ENCODE peak calls at places on chromosome 14, in five cellular contexts. One of them, this sample, is unnamed.
A peak's percentile ranks its signal among the peaks of the same experiment; 100 is the strongest.

GRCh38 chr14:51581017-51581881 is 70.5 kb upstream of the FRMD6 start:
- DNase-seq in CD4-positive, alpha-beta memory T cell: no peak
- DNase-seq in HFF-Myc: no peak
- DNase-seq in neural crest cell: no peak
- DNase-seq in hepatocyte: peak; percentile 33
- DNase-seq in this sample: no peak

GRCh38 chr14:63672417-63673180 is 30.9 kb upstream of the WDR89 start:
- DNase-seq in CD4-positive, alpha-beta memory T cell: no peak
- DNase-seq in HFF-Myc: peak; percentile 37
- DNase-seq in neural crest cell: no peak
- DNase-seq in hepatocyte: no peak
- DNase-seq in this sample: no peak

GRCh38 chr14:90742709-90743108 is 73.5 kb downstream of the TTC7B start:
- DNase-seq in CD4-positive, alpha-beta memory T cell: no peak
- DNase-seq in HFF-Myc: no peak
- DNase-seq in neural crest cell: no peak
- DNase-seq in hepatocyte: no peak
- DNase-seq in this sample: no peak

GRCh38 chr14:46344327-46344937 is 307.1 kb downstream of the RPL10L start:
- DNase-seq in CD4-positive, alpha-beta memory T cell: no peak
- DNase-seq in HFF-Myc: no peak
- DNase-seq in neural crest cell: peak; percentile 2
- DNase-seq in hepatocyte: peak; percentile 40
- DNase-seq in this sample: no peak

GRCh38 chr14:39740454-39740853 is 308.2 kb upstream of the FBXO33 start:
- DNase-seq in CD4-positive, alpha-beta memory T cell: no peak
- DNase-seq in HFF-Myc: no peak
- DNase-seq in neural crest cell: no peak
- DNase-seq in hepatocyte: no peak
- DNase-seq in this sample: no peak

GRCh38 chr14:104547310-104547997 is 32.1 kb upstream of the C14orf180 start:
- DNase-seq in CD4-positive, alpha-beta memory T cell: no peak
- DNase-seq in HFF-Myc: no peak
- DNase-seq in neural crest cell: no peak
- DNase-seq in hepatocyte: no peak
- DNase-seq in this sample: no peak

GRCh38 chr14:94370524-94370910 is 17.9 kb downstream of the SERPINA1 start:
- DNase-seq in CD4-positive, alpha-beta memory T cell: no peak
- DNase-seq in HFF-Myc: no peak
- DNase-seq in neural crest cell: no peak
- DNase-seq in hepatocyte: no peak
- DNase-seq in this sample: no peak

GRCh38 chr14:105093426-105094192 is 28.4 kb upstream of the GPR132 start:
- DNase-seq in CD4-positive, alpha-beta memory T cell: peak; percentile 48
- DNase-seq in HFF-Myc: no peak
- DNase-seq in neural crest cell: peak; percentile 74
- DNase-seq in hepatocyte: peak; percentile 95
- DNase-seq in this sample: peak; percentile 78

GRCh38 chr14:94644102-94644535 is 31.9 kb downstream of the SERPINA3 start:
- DNase-seq in CD4-positive, alpha-beta memory T cell: no peak
- DNase-seq in HFF-Myc: no peak
- DNase-seq in neural crest cell: no peak
- DNase-seq in hepatocyte: no peak
- DNase-seq in this sample: no peak

GRCh38 chr14:89720741-89721315 is 233.7 kb downstream of the EFCAB11 start:
- DNase-seq in CD4-positive, alpha-beta memory T cell: peak; percentile 85
- DNase-seq in HFF-Myc: no peak
- DNase-seq in neural crest cell: no peak
- DNase-seq in hepatocyte: no peak
- DNase-seq in this sample: no peak